ENCODE peak calls at places on chromosomes 1 and 21, in six cellular contexts. S is AG04450, Z is H9, F is cardiac muscle cell, R is adrenal gland, E is H1. N is an unnamed sample.
A peak's percentile ranks its signal among the peaks of the same experiment; 100 is the strongest.

GRCh38 chr1:234881893-234882771 is 246.5 kb downstream of the TOMM20 start:
- DNase-seq in F (no peak), E (no peak), R (no peak), Z (no peak), S (no peak), N (no peak)

GRCh38 chr1:27111771-27112573 is 43.0 kb downstream of the SLC9A1 start:
- DNase-seq in E (no peak), S (peak; percentile 99), F (peak; percentile 100), Z (no peak), R (peak; percentile 96), N (peak; percentile 81)

GRCh38 chr1:156006666-156007376 is 13.9 kb downstream of the SSR2 start:
- DNase-seq in R (no peak), E (no peak), F (no peak), Z (no peak), S (no peak), N (no peak)

GRCh38 chr1:207818971-207819451 is 67.2 kb downstream of the CD46 start:
- DNase-seq in R (peak; percentile 85), S (no peak), Z (no peak), E (no peak), F (no peak), N (no peak)

GRCh38 chr1:176110203-176110602 is 96.9 kb downstream of the COP1 start:
- DNase-seq in Z (no peak), S (peak; percentile 30), F (no peak), E (no peak), R (no peak), N (no peak)

GRCh38 chr1:31033573-31033972 is 31.9 kb downstream of the PUM1 start:
- DNase-seq in F (no peak), S (no peak), Z (no peak), R (no peak), E (no peak), N (no peak)

GRCh38 chr1:204858381-204858821 is 12.3 kb upstream of the NFASC start:
- DNase-seq in E (no peak), R (no peak), S (no peak), Z (no peak), F (no peak), N (no peak)

GRCh38 chr1:234863596-234863995 is 253.6 kb upstream of the IRF2BP2 start:
- DNase-seq in E (no peak), F (no peak), R (peak; percentile 60), S (no peak), Z (no peak), N (no peak)

GRCh38 chr21:43910460-43910859 is 45.4 kb downstream of the AGPAT3 start:
- DNase-seq in Z (no peak), E (no peak), S (no peak), R (no peak), F (no peak), N (no peak)

GRCh38 chr1:62144238-62144831 is 50.3 kb upstream of the L1TD1 start:
- DNase-seq in E (no peak), Z (peak; percentile 51), R (peak; percentile 73), S (peak; percentile 11), F (peak; percentile 69), N (no peak)

GRCh38 chr1:171486048-171486519 is 754 bp downstream of the PRRC2C start:
- DNase-seq in S (peak; percentile 41), Z (no peak), F (peak; percentile 76), E (no peak), R (peak; percentile 60), N (no peak)

GRCh38 chr1:153437236-153437635 is 20.9 kb downstream of the S100A7A start:
- DNase-seq in S (no peak), F (no peak), E (no peak), Z (no peak), R (no peak), N (no peak)

GRCh38 chr1:209653915-209654351 is 1.7 kb upstream of the LAMB3 start:
- DNase-seq in F (no peak), Z (no peak), R (no peak), E (no peak), S (no peak), N (no peak)

GRCh38 chr1:158203693-158204457 is 23.2 kb downstream of the CD1D start:
- DNase-seq in E (no peak), S (peak; percentile 23), F (peak; percentile 77), Z (no peak), R (no peak), N (no peak)

GRCh38 chr1:198849108-198849507 is 210.3 kb downstream of the PTPRC start:
- DNase-seq in S (no peak), E (no peak), Z (no peak), R (no peak), F (no peak), N (no peak)

GRCh38 chr1:205444300-205444930 is 11.4 kb downstream of the BLACAT1 start:
- DNase-seq in Z (no peak), R (no peak), E (no peak), S (no peak), F (peak; percentile 45), N (no peak)

GRCh38 chr1:32894019-32894600 is 7.1 kb downstream of the TMEM54 start:
- DNase-seq in F (no peak), E (no peak), R (peak; percentile 48), Z (no peak), S (no peak), N (no peak)

GRCh38 chr1:99003911-99004269 is 771 bp downstream of the PLPPR5 start:
- DNase-seq in R (no peak), Z (peak; percentile 36), S (no peak), E (no peak), F (no peak), N (no peak)

GRCh38 chr21:38965910-38966504 is 160.3 kb downstream of the ETS2 start:
- DNase-seq in S (no peak), R (peak; percentile 73), Z (peak; percentile 83), E (no peak), F (peak; percentile 23), N (no peak)

GRCh38 chr21:33403786-33404571 is 766 bp downstream of the IFNGR2 start:
- DNase-seq in S (no peak), Z (peak; percentile 49), F (peak; percentile 60), R (peak; percentile 81), E (no peak), N (peak; percentile 70)

GRCh38 chr21:33401617-33401967 is 1.6 kb upstream of the IFNGR2 start:
- DNase-seq in R (no peak), Z (no peak), F (no peak), S (no peak), E (no peak), N (no peak)

GRCh38 chr21:33403128-33403785 is at the start of gene IFNGR2:
- DNase-seq in Z (no peak), E (no peak), F (peak; percentile 56), S (no peak), R (no peak), N (peak; percentile 59)

GRCh38 chr21:33399821-33400220 is 3.4 kb upstream of the IFNGR2 start:
- DNase-seq in Z (no peak), E (no peak), F (no peak), S (no peak), R (no peak), N (peak; percentile 14)

DNA sequence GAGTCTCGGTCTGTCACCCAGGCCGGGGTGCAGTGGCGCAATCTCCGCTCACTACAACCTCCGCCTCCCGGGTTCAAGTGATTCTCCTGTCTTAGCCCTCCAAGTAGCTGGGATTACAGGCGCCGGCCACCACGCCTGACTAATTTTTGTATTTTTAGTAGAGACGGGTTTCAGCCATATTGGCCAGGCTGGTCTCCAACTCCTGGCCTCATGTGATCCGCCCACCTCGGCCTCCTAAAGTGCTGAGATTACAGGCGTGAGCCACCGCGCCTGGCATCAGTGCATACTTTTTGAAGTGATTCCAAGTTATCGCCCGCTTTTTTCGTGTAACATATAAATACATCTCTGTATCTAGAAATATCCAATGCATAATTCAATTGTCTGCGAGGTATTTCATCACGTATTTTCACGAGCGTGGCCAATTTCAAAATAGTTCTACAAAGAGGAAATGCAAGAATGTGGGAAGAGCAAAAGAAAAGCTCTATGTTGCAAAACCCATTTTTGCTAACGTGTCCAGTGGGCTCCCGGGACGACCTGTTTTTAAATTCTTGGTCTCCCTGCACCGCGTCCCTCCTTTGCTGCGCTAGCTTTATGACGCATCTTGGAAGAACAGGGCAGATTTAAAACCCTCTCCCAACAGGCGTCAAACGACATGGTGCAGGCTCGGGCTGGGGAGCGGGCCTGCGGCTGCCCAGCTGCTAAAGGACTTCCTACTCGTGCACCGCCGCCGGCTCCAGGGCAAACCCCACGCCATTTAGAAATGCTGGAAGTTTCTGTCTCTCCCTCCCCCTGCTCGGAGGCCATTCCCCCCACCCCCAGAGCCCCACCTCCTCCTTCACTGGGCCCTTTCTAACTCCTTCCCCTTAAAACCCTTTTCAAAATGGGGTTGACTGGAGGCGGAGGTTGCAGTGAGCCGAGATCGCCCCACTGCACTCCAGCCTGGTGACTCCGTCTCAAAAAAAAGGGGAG is 918 bp upstream of the IFNGR2 start:
- DNase-seq in E (no peak), S (no peak), R (peak; percentile 82), F (peak; percentile 89), Z (peak; percentile 60), N (peak; percentile 76)
- TF ChIP-seq CTCF in E (no peak), S (no peak), R (no peak), F (no peak), Z (no peak), N (no peak)

GRCh38 chr1:22944656-22945055 is 28.0 kb downstream of the LACTBL1 start:
- DNase-seq in R (no peak), F (no peak), S (no peak), Z (peak; percentile 3), E (no peak), N (no peak)
- H3K27me3 ChIP-seq in R (peaks cover 7% of the 10 kb centered on the region), F (no peaks in the 10 kb centered on the region), S (peaks cover 33% of the 10 kb centered on the region), Z (no peaks in the 10 kb centered on the region), E (no peaks in the 10 kb centered on the region), N (no peaks in the 10 kb centered on the region)

DNA sequence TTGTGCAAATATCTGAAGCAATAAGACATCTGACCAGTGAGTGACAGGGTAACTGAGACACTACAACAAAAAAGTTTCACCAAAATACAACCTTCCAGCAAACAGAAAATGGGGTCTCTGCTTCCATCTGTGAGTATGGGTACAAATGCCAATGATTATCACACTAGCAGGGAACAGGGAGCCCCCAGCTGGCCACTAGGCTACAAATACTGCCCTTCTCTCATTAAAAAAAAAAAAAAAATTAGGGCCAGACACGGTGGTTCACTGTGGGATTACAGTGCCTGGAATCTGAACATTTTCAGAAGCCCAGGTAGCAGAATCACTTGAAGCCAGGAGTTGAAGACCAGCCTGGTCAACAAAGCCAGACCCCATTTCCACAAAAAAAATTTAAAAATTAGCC is 48.4 kb upstream of the EDARADD start:
- DNase-seq in E (no peak), Z (peak; percentile 41), R (no peak), F (peak; percentile 17), S (no peak), N (no peak)
- TF ChIP-seq CTCF in E (peak; percentile 44), Z (peak; percentile 56), R (no peak), F (peak; percentile 36), S (peak; percentile 24), N (no peak)

DNA sequence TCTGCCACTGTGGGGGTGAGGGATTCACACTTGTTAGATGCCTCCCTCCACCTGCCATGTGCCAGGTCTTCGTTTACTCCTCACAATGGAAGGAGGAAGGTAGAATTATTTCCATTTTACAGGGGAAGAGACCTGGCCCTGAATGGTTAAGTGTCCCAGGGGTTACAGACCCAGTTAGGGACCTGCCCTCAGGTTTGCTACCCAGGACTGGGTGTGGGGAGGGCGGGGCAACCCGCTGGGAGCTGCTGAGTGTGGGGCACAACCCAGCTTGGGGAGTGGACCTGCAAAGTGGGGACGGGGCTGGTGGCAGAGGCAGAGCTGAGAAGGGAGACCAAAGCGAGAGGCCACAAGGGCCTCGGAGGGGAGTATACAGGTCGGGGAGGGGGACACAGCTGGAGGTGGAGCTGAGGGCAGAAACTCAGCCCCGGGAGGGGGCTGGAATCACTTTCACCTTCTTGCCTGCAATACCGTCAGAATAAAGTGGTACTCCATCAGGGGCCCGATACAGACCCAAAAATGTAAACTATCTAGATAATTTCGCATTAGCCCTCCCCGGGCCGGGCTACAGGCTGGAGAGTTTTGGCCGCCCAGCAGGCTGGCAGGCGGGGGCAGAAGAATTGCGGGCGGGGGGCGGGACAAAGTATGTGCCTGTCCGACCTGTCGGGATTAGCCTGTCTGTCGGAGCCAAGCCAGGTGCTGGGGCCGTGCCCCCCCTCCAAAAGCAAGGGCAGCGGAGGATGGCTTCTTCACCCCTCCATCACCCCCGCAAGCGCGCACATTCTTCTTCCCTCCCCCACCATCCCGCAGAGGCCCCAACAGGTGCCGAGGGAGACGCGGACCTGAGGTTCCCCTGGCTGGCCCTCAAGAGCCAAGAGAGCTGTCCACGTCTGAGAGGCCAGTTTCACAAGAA is 1.4 kb downstream of the RSPO1 start:
- DNase-seq in E (no peak), Z (no peak), F (no peak), R (no peak), S (no peak), N (no peak)
- H3K27me3 ChIP-seq in E (peaks cover 89% of the 10 kb centered on the region), Z (peaks cover 79% of the 10 kb centered on the region), F (peaks cover 100% of the 10 kb centered on the region), R (peaks cover 64% of the 10 kb centered on the region), S (peaks cover 83% of the 10 kb centered on the region), N (peaks cover 99% of the 10 kb centered on the region)